ENCODE peak calls at places on chromosome 15, in eight cellular contexts. One of them, this sample, is unnamed.
A peak's percentile ranks its signal among the peaks of the same experiment; 100 is the strongest.

GRCh38 chr15:59352189-59352588 is 20.5 kb downstream of the MYO1E start:
- DNase-seq in psoas muscle: no peak
- DNase-seq in transverse colon: no peak
- DNase-seq in CD8-positive, alpha-beta memory T cell: no peak
- DNase-seq in K562: no peak
- DNase-seq in naive thymus-derived CD4-positive, alpha-beta T cell: no peak
- DNase-seq in body of pancreas: no peak
- DNase-seq in breast epithelium: no peak
- DNase-seq in this sample: no peak

GRCh38 chr15:98347866-98348265 is 300.5 kb upstream of the IGF1R start:
- DNase-seq in body of pancreas: no peak
- DNase-seq in transverse colon: no peak
- DNase-seq in naive thymus-derived CD4-positive, alpha-beta T cell: no peak
- DNase-seq in psoas muscle: no peak
- DNase-seq in breast epithelium: no peak
- DNase-seq in K562: no peak
- DNase-seq in CD8-positive, alpha-beta memory T cell: no peak
- DNase-seq in this sample: no peak

GRCh38 chr15:96362001-96362758 is 31.7 kb downstream of the NR2F2 start:
- DNase-seq in body of pancreas: no peak
- DNase-seq in CD8-positive, alpha-beta memory T cell: no peak
- DNase-seq in K562: no peak
- DNase-seq in psoas muscle: no peak
- DNase-seq in transverse colon: no peak
- DNase-seq in breast epithelium: no peak
- DNase-seq in naive thymus-derived CD4-positive, alpha-beta T cell: no peak
- DNase-seq in this sample: no peak

GRCh38 chr15:81914734-81915234 is 131.0 kb downstream of the MEX3B start:
- DNase-seq in breast epithelium: no peak
- DNase-seq in psoas muscle: peak; percentile 29
- DNase-seq in CD8-positive, alpha-beta memory T cell: no peak
- DNase-seq in K562: no peak
- DNase-seq in transverse colon: no peak
- DNase-seq in naive thymus-derived CD4-positive, alpha-beta T cell: no peak
- DNase-seq in body of pancreas: peak; percentile 7
- DNase-seq in this sample: no peak

GRCh38 chr15:23069496-23070166 is 30.3 kb upstream of the TUBGCP5 start:
- DNase-seq in K562: peak; percentile 52
- DNase-seq in transverse colon: no peak
- DNase-seq in naive thymus-derived CD4-positive, alpha-beta T cell: no peak
- DNase-seq in breast epithelium: no peak
- DNase-seq in body of pancreas: no peak
- DNase-seq in CD8-positive, alpha-beta memory T cell: no peak
- DNase-seq in psoas muscle: no peak
- DNase-seq in this sample: no peak

GRCh38 chr15:87167055-87167454 is 1087.4 kb downstream of the AGBL1 start:
- DNase-seq in CD8-positive, alpha-beta memory T cell: no peak
- DNase-seq in transverse colon: no peak
- DNase-seq in body of pancreas: no peak
- DNase-seq in naive thymus-derived CD4-positive, alpha-beta T cell: no peak
- DNase-seq in K562: no peak
- DNase-seq in psoas muscle: no peak
- DNase-seq in breast epithelium: no peak
- DNase-seq in this sample: no peak

GRCh38 chr15:44101944-44102343 is 93.1 kb downstream of the FRMD5 start:
- DNase-seq in transverse colon: no peak
- DNase-seq in breast epithelium: no peak
- DNase-seq in psoas muscle: no peak
- DNase-seq in K562: no peak
- DNase-seq in body of pancreas: no peak
- DNase-seq in naive thymus-derived CD4-positive, alpha-beta T cell: no peak
- DNase-seq in CD8-positive, alpha-beta memory T cell: no peak
- DNase-seq in this sample: no peak

GRCh38 chr15:70235347-70235746 is 137.6 kb upstream of the TLE3 start:
- DNase-seq in K562: no peak
- DNase-seq in breast epithelium: no peak
- DNase-seq in naive thymus-derived CD4-positive, alpha-beta T cell: no peak
- DNase-seq in transverse colon: no peak
- DNase-seq in body of pancreas: no peak
- DNase-seq in CD8-positive, alpha-beta memory T cell: no peak
- DNase-seq in psoas muscle: no peak
- DNase-seq in this sample: no peak

GRCh38 chr15:93152264-93152884 is 63.4 kb upstream of the RGMA start:
- DNase-seq in psoas muscle: no peak
- DNase-seq in transverse colon: peak; percentile 18
- DNase-seq in CD8-positive, alpha-beta memory T cell: peak; percentile 82
- DNase-seq in naive thymus-derived CD4-positive, alpha-beta T cell: no peak
- DNase-seq in K562: no peak
- DNase-seq in breast epithelium: no peak
- DNase-seq in body of pancreas: no peak
- DNase-seq in this sample: no peak

GRCh38 chr15:31305375-31305774 is 21.3 kb upstream of the KLF13 start:
- DNase-seq in transverse colon: no peak
- DNase-seq in breast epithelium: no peak
- DNase-seq in CD8-positive, alpha-beta memory T cell: no peak
- DNase-seq in body of pancreas: no peak
- DNase-seq in naive thymus-derived CD4-positive, alpha-beta T cell: no peak
- DNase-seq in K562: no peak
- DNase-seq in psoas muscle: no peak
- DNase-seq in this sample: no peak

GRCh38 chr15:31304736-31305365 is 21.8 kb upstream of the KLF13 start:
- DNase-seq in CD8-positive, alpha-beta memory T cell: no peak
- DNase-seq in naive thymus-derived CD4-positive, alpha-beta T cell: no peak
- DNase-seq in psoas muscle: no peak
- DNase-seq in body of pancreas: no peak
- DNase-seq in transverse colon: no peak
- DNase-seq in breast epithelium: no peak
- DNase-seq in K562: no peak
- DNase-seq in this sample: no peak

GRCh38 chr15:31306426-31307269 is 20.0 kb upstream of the KLF13 start:
- DNase-seq in CD8-positive, alpha-beta memory T cell: no peak
- DNase-seq in naive thymus-derived CD4-positive, alpha-beta T cell: no peak
- DNase-seq in breast epithelium: no peak
- DNase-seq in psoas muscle: no peak
- DNase-seq in transverse colon: no peak
- DNase-seq in body of pancreas: no peak
- DNase-seq in K562: no peak
- DNase-seq in this sample: no peak

GRCh38 chr15:31307270-31308184 is 19.1 kb upstream of the KLF13 start:
- DNase-seq in breast epithelium: no peak
- DNase-seq in K562: no peak
- DNase-seq in body of pancreas: no peak
- DNase-seq in psoas muscle: no peak
- DNase-seq in CD8-positive, alpha-beta memory T cell: no peak
- DNase-seq in transverse colon: no peak
- DNase-seq in naive thymus-derived CD4-positive, alpha-beta T cell: no peak
- DNase-seq in this sample: no peak

GRCh38 chr15:31306036-31306425 is 20.6 kb upstream of the KLF13 start:
- DNase-seq in psoas muscle: no peak
- DNase-seq in CD8-positive, alpha-beta memory T cell: no peak
- DNase-seq in transverse colon: no peak
- DNase-seq in naive thymus-derived CD4-positive, alpha-beta T cell: no peak
- DNase-seq in K562: no peak
- DNase-seq in breast epithelium: no peak
- DNase-seq in body of pancreas: no peak
- DNase-seq in this sample: no peak
- H3K27ac ChIP-seq in psoas muscle: no peak overlapping the region
- H3K27ac ChIP-seq in CD8-positive, alpha-beta memory T cell: no peak overlapping the region
- H3K27ac ChIP-seq in transverse colon: no peak overlapping the region
- H3K27ac ChIP-seq in naive thymus-derived CD4-positive, alpha-beta T cell: no peak overlapping the region
- H3K27ac ChIP-seq in K562: no peak overlapping the region
- H3K27ac ChIP-seq in breast epithelium: no peak overlapping the region
- H3K27ac ChIP-seq in body of pancreas: no peak overlapping the region
- H3K27ac ChIP-seq in this sample: no peak overlapping the region

DNA sequence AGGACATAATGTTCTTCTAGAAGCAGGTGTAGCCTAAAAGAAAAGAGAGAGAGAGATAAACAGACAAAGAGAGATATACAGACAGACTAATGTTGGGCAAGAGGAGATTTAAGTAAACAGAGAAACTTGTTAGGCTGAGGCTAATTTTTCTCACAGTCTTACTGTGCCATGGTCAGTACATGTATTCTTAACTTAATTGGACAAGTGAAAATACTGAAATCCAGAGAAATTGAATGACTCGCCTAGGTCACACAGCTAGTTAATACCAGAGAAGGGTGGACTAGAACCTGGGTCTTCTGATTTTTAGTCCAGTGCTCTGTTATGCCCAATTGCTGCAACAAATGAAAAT is 6.7 kb upstream of the ZNF609 start:
- DNase-seq in breast epithelium: no peak
- DNase-seq in psoas muscle: no peak
- DNase-seq in body of pancreas: no peak
- DNase-seq in transverse colon: no peak
- DNase-seq in CD8-positive, alpha-beta memory T cell: no peak
- DNase-seq in naive thymus-derived CD4-positive, alpha-beta T cell: no peak
- DNase-seq in K562: no peak
- DNase-seq in this sample: no peak
- H3K4me1 ChIP-seq in breast epithelium: no peaks in the 10 kb centered on the region
- H3K4me1 ChIP-seq in psoas muscle: peaks cover 4% of the 10 kb centered on the region
- H3K4me1 ChIP-seq in body of pancreas: peaks cover 28% of the 10 kb centered on the region
- H3K4me1 ChIP-seq in transverse colon: no peaks in the 10 kb centered on the region
- H3K4me1 ChIP-seq in CD8-positive, alpha-beta memory T cell: peaks cover 37% of the 10 kb centered on the region
- H3K4me1 ChIP-seq in naive thymus-derived CD4-positive, alpha-beta T cell: peaks cover 41% of the 10 kb centered on the region
- H3K4me1 ChIP-seq in K562: peaks cover 20% of the 10 kb centered on the region
- H3K4me1 ChIP-seq in this sample: no peaks in the 10 kb centered on the region

DNA sequence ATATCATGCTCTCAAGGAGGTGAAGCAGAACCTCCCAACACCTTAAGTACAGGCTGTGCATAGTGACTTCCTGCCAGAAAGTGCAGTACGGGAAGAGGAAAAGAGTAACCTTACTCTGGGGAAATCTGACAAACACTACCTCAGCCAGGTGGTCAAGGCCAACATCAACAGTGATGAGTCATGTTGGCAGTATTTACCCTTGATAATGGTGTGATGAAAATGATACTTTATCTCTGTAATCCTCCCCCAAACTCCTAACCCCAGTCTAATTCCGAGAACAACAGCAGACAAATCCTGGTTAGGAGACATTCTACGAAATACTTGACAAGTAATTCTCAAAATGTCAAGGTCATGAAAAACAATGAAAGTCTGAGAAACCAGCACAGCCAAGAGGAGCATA is 26.5 kb downstream of the ANKDD1A start:
- DNase-seq in body of pancreas: peak; percentile 15
- DNase-seq in breast epithelium: no peak
- DNase-seq in CD8-positive, alpha-beta memory T cell: no peak
- DNase-seq in naive thymus-derived CD4-positive, alpha-beta T cell: no peak
- DNase-seq in psoas muscle: no peak
- DNase-seq in K562: no peak
- DNase-seq in transverse colon: no peak
- DNase-seq in this sample: no peak
- H3K27me3 ChIP-seq in body of pancreas: no peaks in the 10 kb centered on the region
- H3K27me3 ChIP-seq in breast epithelium: no peaks in the 10 kb centered on the region
- H3K27me3 ChIP-seq in CD8-positive, alpha-beta memory T cell: no peaks in the 10 kb centered on the region
- H3K27me3 ChIP-seq in naive thymus-derived CD4-positive, alpha-beta T cell: no peaks in the 10 kb centered on the region
- H3K27me3 ChIP-seq in psoas muscle: no peaks in the 10 kb centered on the region
- H3K27me3 ChIP-seq in K562: peaks cover 5% of the 10 kb centered on the region
- H3K27me3 ChIP-seq in transverse colon: no peaks in the 10 kb centered on the region
- H3K27me3 ChIP-seq in this sample: no peaks in the 10 kb centered on the region

GRCh38 chr15:63941698-63942465 is 104.4 kb downstream of the DAPK2 start:
- DNase-seq in psoas muscle: no peak
- DNase-seq in K562: no peak
- DNase-seq in breast epithelium: no peak
- DNase-seq in body of pancreas: no peak
- DNase-seq in naive thymus-derived CD4-positive, alpha-beta T cell: no peak
- DNase-seq in transverse colon: no peak
- DNase-seq in CD8-positive, alpha-beta memory T cell: no peak
- DNase-seq in this sample: no peak
- H3K27ac ChIP-seq in psoas muscle: peak overlapping the region; percentile 61
- H3K27ac ChIP-seq in K562: no peak overlapping the region
- H3K27ac ChIP-seq in breast epithelium: peak overlapping the region; percentile 15
- H3K27ac ChIP-seq in body of pancreas: no peak overlapping the region
- H3K27ac ChIP-seq in naive thymus-derived CD4-positive, alpha-beta T cell: no peak overlapping the region
- H3K27ac ChIP-seq in transverse colon: peak overlapping the region; percentile 66
- H3K27ac ChIP-seq in CD8-positive, alpha-beta memory T cell: no peak overlapping the region
- H3K27ac ChIP-seq in this sample: no peak overlapping the region

GRCh38 chr15:66877558-66878285 is 175.7 kb downstream of the SMAD6 start:
- DNase-seq in K562: no peak
- DNase-seq in psoas muscle: peak; percentile 39
- DNase-seq in breast epithelium: no peak
- DNase-seq in CD8-positive, alpha-beta memory T cell: no peak
- DNase-seq in transverse colon: no peak
- DNase-seq in body of pancreas: no peak
- DNase-seq in naive thymus-derived CD4-positive, alpha-beta T cell: no peak
- DNase-seq in this sample: no peak
- H3K4me1 ChIP-seq in K562: no peaks in the 10 kb centered on the region
- H3K4me1 ChIP-seq in psoas muscle: peaks cover 26% of the 10 kb centered on the region
- H3K4me1 ChIP-seq in breast epithelium: no peaks in the 10 kb centered on the region
- H3K4me1 ChIP-seq in CD8-positive, alpha-beta memory T cell: no peaks in the 10 kb centered on the region
- H3K4me1 ChIP-seq in transverse colon: peaks cover 3% of the 10 kb centered on the region
- H3K4me1 ChIP-seq in body of pancreas: peaks cover 8% of the 10 kb centered on the region
- H3K4me1 ChIP-seq in naive thymus-derived CD4-positive, alpha-beta T cell: no peaks in the 10 kb centered on the region
- H3K4me1 ChIP-seq in this sample: no peaks in the 10 kb centered on the region

GRCh38 chr15:94607176-94607654 is 375.9 kb downstream of the MCTP2 start:
- DNase-seq in transverse colon: peak; percentile 17
- DNase-seq in breast epithelium: no peak
- DNase-seq in CD8-positive, alpha-beta memory T cell: no peak
- DNase-seq in K562: no peak
- DNase-seq in body of pancreas: peak; percentile 17
- DNase-seq in psoas muscle: peak; percentile 20
- DNase-seq in naive thymus-derived CD4-positive, alpha-beta T cell: no peak
- DNase-seq in this sample: peak; percentile 46
- H3K27me3 ChIP-seq in transverse colon: no peaks in the 10 kb centered on the region
- H3K27me3 ChIP-seq in breast epithelium: no peaks in the 10 kb centered on the region
- H3K27me3 ChIP-seq in CD8-positive, alpha-beta memory T cell: no peaks in the 10 kb centered on the region
- H3K27me3 ChIP-seq in K562: no peaks in the 10 kb centered on the region
- H3K27me3 ChIP-seq in body of pancreas: no peaks in the 10 kb centered on the region
- H3K27me3 ChIP-seq in psoas muscle: no peaks in the 10 kb centered on the region
- H3K27me3 ChIP-seq in naive thymus-derived CD4-positive, alpha-beta T cell: peaks cover 3% of the 10 kb centered on the region
- H3K27me3 ChIP-seq in this sample: no peaks in the 10 kb centered on the region

DNA sequence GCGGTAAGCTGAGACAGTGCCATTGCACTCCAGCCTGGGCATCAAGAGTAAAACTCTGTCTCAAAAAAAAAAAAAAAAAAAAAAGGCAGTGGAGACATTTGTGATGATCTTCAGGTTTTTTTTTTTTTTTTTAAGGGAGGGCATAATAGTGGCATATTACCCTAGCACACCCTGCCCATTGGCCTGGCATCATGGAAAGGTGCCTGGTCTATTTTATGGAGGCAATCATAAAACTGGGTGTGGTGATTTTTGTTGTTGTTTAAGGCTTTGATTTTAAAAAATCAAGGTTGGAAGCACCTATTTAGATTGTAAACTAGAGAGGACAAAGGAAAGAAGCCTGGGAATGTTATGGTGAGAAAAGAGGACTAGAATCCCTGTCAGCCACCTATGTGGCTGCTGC is 6.0 kb downstream of the IQGAP1 start:
- DNase-seq in body of pancreas: no peak
- DNase-seq in naive thymus-derived CD4-positive, alpha-beta T cell: no peak
- DNase-seq in transverse colon: peak; percentile 64
- DNase-seq in breast epithelium: no peak
- DNase-seq in K562: no peak
- DNase-seq in psoas muscle: no peak
- DNase-seq in CD8-positive, alpha-beta memory T cell: no peak
- DNase-seq in this sample: no peak
- H3K27ac ChIP-seq in body of pancreas: no peak overlapping the region
- H3K27ac ChIP-seq in naive thymus-derived CD4-positive, alpha-beta T cell: no peak overlapping the region
- H3K27ac ChIP-seq in transverse colon: peak overlapping the region; percentile 76
- H3K27ac ChIP-seq in breast epithelium: peak overlapping the region; percentile 77
- H3K27ac ChIP-seq in K562: no peak overlapping the region
- H3K27ac ChIP-seq in psoas muscle: peak overlapping the region; percentile 96
- H3K27ac ChIP-seq in CD8-positive, alpha-beta memory T cell: no peak overlapping the region
- H3K27ac ChIP-seq in this sample: peak overlapping the region; percentile 36

GRCh38 chr15:40938530-40938870 is 9.4 kb downstream of the DLL4 start:
- DNase-seq in K562: no peak
- DNase-seq in naive thymus-derived CD4-positive, alpha-beta T cell: no peak
- DNase-seq in breast epithelium: no peak
- DNase-seq in body of pancreas: no peak
- DNase-seq in transverse colon: no peak
- DNase-seq in CD8-positive, alpha-beta memory T cell: no peak
- DNase-seq in psoas muscle: no peak
- DNase-seq in this sample: no peak
- H3K4me1 ChIP-seq in K562: peaks cover 7% of the 10 kb centered on the region
- H3K4me1 ChIP-seq in naive thymus-derived CD4-positive, alpha-beta T cell: peaks cover 23% of the 10 kb centered on the region
- H3K4me1 ChIP-seq in breast epithelium: peaks cover 11% of the 10 kb centered on the region
- H3K4me1 ChIP-seq in body of pancreas: peaks cover 17% of the 10 kb centered on the region
- H3K4me1 ChIP-seq in transverse colon: peaks cover 16% of the 10 kb centered on the region
- H3K4me1 ChIP-seq in CD8-positive, alpha-beta memory T cell: peaks cover 24% of the 10 kb centered on the region
- H3K4me1 ChIP-seq in psoas muscle: peaks cover 35% of the 10 kb centered on the region
- H3K4me1 ChIP-seq in this sample: no peaks in the 10 kb centered on the region

This sample was measured in aorta.